ENCODE peak calls at places on chromosomes 3 and 15, in five cellular contexts. Q is IMR-90; X is stimulated activated CD4-positive, alpha-beta T cell treated with anti-CD3 and anti-CD28 coated beads, Interleukin-4, amount 100 ng/mL, for 48 hours; N is CD8-positive, alpha-beta T cell; P is suprapubic skin. O is an unnamed sample.

GRCh38 chr3:49122886-49123545 is 2.4 kb upstream of the USP19 start:
- DNase-seq in P (no peak), N (no peak), Q (no peak), X (no peak), O (no peak)

GRCh38 chr3:178518660-178519396 is 17.4 kb upstream of the KCNMB2 start:
- DNase-seq in N (no peak), P (no peak), X (no peak), Q (no peak), O (no peak)

GRCh38 chr15:68312701-68313204 is 35.2 kb downstream of the FEM1B start:
- DNase-seq in X (no peak), Q (peak), N (no peak), P (peak), O (peak)

GRCh38 chr3:69433016-69433937 is 47.4 kb upstream of the FRMD4B start:
- DNase-seq in Q (peak), N (no peak), X (no peak), P (no peak), O (no peak)

GRCh38 chr15:66778314-66778665 is 76.3 kb downstream of the SMAD6 start:
- DNase-seq in Q (no peak), N (no peak), P (no peak), X (no peak), O (no peak)

GRCh38 chr3:95333826-95334225 is 1271.0 kb downstream of the NSUN3 start:
- DNase-seq in P (no peak), X (no peak), Q (no peak), N (no peak), O (no peak)

GRCh38 chr15:74294010-74294409 is 57.9 kb downstream of the CCDC33 start:
- DNase-seq in Q (no peak), P (no peak), N (no peak), X (no peak), O (no peak)

GRCh38 chr3:30692498-30693130 is 86.2 kb downstream of the TGFBR2 start:
- DNase-seq in Q (no peak), N (no peak), P (no peak), X (no peak), O (no peak)